ENCODE peak calls at places on chromosome 21, in seven cellular contexts. One of them, this sample, is unnamed. For H3K36me3, the result is how much of the 10 kb centered on the place peaks cover.

GRCh38 chr21:24456358-24456757 is 1150.9 kb downstream of the MRPL39 start:
- DNase-seq in HCT116: no peak
- DNase-seq in Peyer's patch: no peak
- DNase-seq in heart left ventricle: no peak
- DNase-seq in prostate gland: no peak
- DNase-seq in body of pancreas: no peak
- DNase-seq in uterus: no peak
- DNase-seq in this sample: no peak

GRCh38 chr21:23131177-23131576 is 2133.0 kb downstream of the NCAM2 start:
- DNase-seq in HCT116: no peak
- DNase-seq in Peyer's patch: no peak
- DNase-seq in heart left ventricle: no peak
- DNase-seq in prostate gland: no peak
- DNase-seq in body of pancreas: no peak
- DNase-seq in uterus: no peak
- DNase-seq in this sample: no peak

GRCh38 chr21:16181024-16181423 is 451.2 kb downstream of the USP25 start:
- DNase-seq in HCT116: no peak
- DNase-seq in Peyer's patch: no peak
- DNase-seq in heart left ventricle: no peak
- DNase-seq in prostate gland: no peak
- DNase-seq in body of pancreas: no peak
- DNase-seq in uterus: peak
- DNase-seq in this sample: no peak

GRCh38 chr21:31326478-31327247 is 17.4 kb downstream of the TIAM1 start:
- DNase-seq in HCT116: no peak
- DNase-seq in Peyer's patch: no peak
- DNase-seq in heart left ventricle: no peak
- DNase-seq in prostate gland: no peak
- DNase-seq in body of pancreas: no peak
- DNase-seq in uterus: no peak
- DNase-seq in this sample: no peak

GRCh38 chr21:41899431-41900202 is 20.5 kb upstream of the PRDM15 start:
- DNase-seq in HCT116: no peak
- DNase-seq in Peyer's patch: no peak
- DNase-seq in heart left ventricle: no peak
- DNase-seq in prostate gland: no peak
- DNase-seq in body of pancreas: no peak
- DNase-seq in uterus: no peak
- DNase-seq in this sample: no peak

GRCh38 chr21:36628096-36628495 is 70.8 kb upstream of the SIM2 start:
- DNase-seq in HCT116: no peak
- DNase-seq in Peyer's patch: no peak
- DNase-seq in heart left ventricle: no peak
- DNase-seq in prostate gland: no peak
- DNase-seq in body of pancreas: no peak
- DNase-seq in uterus: no peak
- DNase-seq in this sample: no peak

GRCh38 chr21:16162953-16163352 is 433.2 kb downstream of the USP25 start:
- DNase-seq in HCT116: no peak
- DNase-seq in Peyer's patch: no peak
- DNase-seq in heart left ventricle: no peak
- DNase-seq in prostate gland: no peak
- DNase-seq in body of pancreas: no peak
- DNase-seq in uterus: no peak
- DNase-seq in this sample: no peak

GRCh38 chr21:36079671-36080070 is 9.8 kb downstream of the CBR1 start:
- DNase-seq in HCT116: no peak
- DNase-seq in Peyer's patch: no peak
- DNase-seq in heart left ventricle: no peak
- DNase-seq in prostate gland: no peak
- DNase-seq in body of pancreas: no peak
- DNase-seq in uterus: no peak
- DNase-seq in this sample: no peak

GRCh38 chr21:29436143-29436542 is 137.4 kb downstream of the BACH1 start:
- DNase-seq in HCT116: no peak
- DNase-seq in Peyer's patch: no peak
- DNase-seq in heart left ventricle: peak
- DNase-seq in prostate gland: peak
- DNase-seq in body of pancreas: no peak
- DNase-seq in uterus: no peak
- DNase-seq in this sample: no peak

GRCh38 chr21:14740692-14741091 is 194.6 kb upstream of the SAMSN1 start:
- DNase-seq in HCT116: no peak
- DNase-seq in Peyer's patch: no peak
- DNase-seq in heart left ventricle: no peak
- DNase-seq in prostate gland: no peak
- DNase-seq in body of pancreas: no peak
- DNase-seq in uterus: no peak
- DNase-seq in this sample: no peak

GRCh38 chr21:40901690-40902089 is 54.7 kb upstream of the DSCAM start:
- DNase-seq in HCT116: no peak
- DNase-seq in Peyer's patch: no peak
- DNase-seq in heart left ventricle: peak
- DNase-seq in prostate gland: peak
- DNase-seq in body of pancreas: no peak
- DNase-seq in uterus: no peak
- DNase-seq in this sample: peak

GRCh38 chr21:44759628-44760285 is 41.9 kb downstream of the UBE2G2 start:
- DNase-seq in HCT116: no peak
- DNase-seq in Peyer's patch: no peak
- DNase-seq in heart left ventricle: no peak
- DNase-seq in prostate gland: no peak
- DNase-seq in body of pancreas: no peak
- DNase-seq in uterus: no peak
- DNase-seq in this sample: no peak

GRCh38 chr21:42146251-42146805 is 72.6 kb upstream of the ABCG1 start:
- DNase-seq in HCT116: no peak
- DNase-seq in Peyer's patch: no peak
- DNase-seq in heart left ventricle: no peak
- DNase-seq in prostate gland: no peak
- DNase-seq in body of pancreas: no peak
- DNase-seq in uterus: no peak
- DNase-seq in this sample: peak

GRCh38 chr21:34073749-34074282 is 438 bp downstream of the MRPS6 start:
- DNase-seq in HCT116: no peak
- DNase-seq in Peyer's patch: peak
- DNase-seq in heart left ventricle: peak
- DNase-seq in prostate gland: peak
- DNase-seq in body of pancreas: peak
- DNase-seq in uterus: no peak
- DNase-seq in this sample: no peak

GRCh38 chr21:34072145-34073031 is 990 bp upstream of the MRPS6 start:
- DNase-seq in HCT116: no peak
- DNase-seq in Peyer's patch: no peak
- DNase-seq in heart left ventricle: no peak
- DNase-seq in prostate gland: peak
- DNase-seq in body of pancreas: peak
- DNase-seq in uterus: no peak
- DNase-seq in this sample: peak

GRCh38 chr21:34074283-34075098 is 1.1 kb downstream of the MRPS6 start:
- DNase-seq in HCT116: no peak
- DNase-seq in Peyer's patch: no peak
- DNase-seq in heart left ventricle: no peak
- DNase-seq in prostate gland: no peak
- DNase-seq in body of pancreas: peak
- DNase-seq in uterus: no peak
- DNase-seq in this sample: no peak

GRCh38 chr21:34071683-34072082 is 1.7 kb upstream of the MRPS6 start:
- DNase-seq in HCT116: no peak
- DNase-seq in Peyer's patch: no peak
- DNase-seq in heart left ventricle: no peak
- DNase-seq in prostate gland: no peak
- DNase-seq in body of pancreas: no peak
- DNase-seq in uterus: no peak
- DNase-seq in this sample: no peak

GRCh38 chr21:34073032-34073748 is at the start of the genes MRPS6 and SLC5A3:
- DNase-seq in HCT116: peak
- DNase-seq in Peyer's patch: peak
- DNase-seq in heart left ventricle: peak
- DNase-seq in prostate gland: peak
- DNase-seq in body of pancreas: peak
- DNase-seq in uterus: peak
- DNase-seq in this sample: peak
- TF ChIP-seq POLR2A in HCT116: peak
- TF ChIP-seq POLR2A in Peyer's patch: peak
- TF ChIP-seq POLR2A in heart left ventricle: peak
- TF ChIP-seq POLR2A in prostate gland: peak
- TF ChIP-seq POLR2A in body of pancreas: peak
- TF ChIP-seq POLR2A in uterus: peak
- TF ChIP-seq POLR2A in this sample: peak

GRCh38 chr21:28283652-28284490 is 708.8 kb downstream of the LTN1 start:
- DNase-seq in HCT116: no peak
- DNase-seq in Peyer's patch: no peak
- DNase-seq in heart left ventricle: peak
- DNase-seq in prostate gland: no peak
- DNase-seq in body of pancreas: peak
- DNase-seq in uterus: no peak
- DNase-seq in this sample: no peak
- H3K4me3 ChIP-seq in HCT116: no peak
- H3K4me3 ChIP-seq in Peyer's patch: no peak
- H3K4me3 ChIP-seq in heart left ventricle: no peak
- H3K4me3 ChIP-seq in prostate gland: no peak
- H3K4me3 ChIP-seq in body of pancreas: no peak
- H3K4me3 ChIP-seq in uterus: no peak
- H3K4me3 ChIP-seq in this sample: no peak

DNA sequence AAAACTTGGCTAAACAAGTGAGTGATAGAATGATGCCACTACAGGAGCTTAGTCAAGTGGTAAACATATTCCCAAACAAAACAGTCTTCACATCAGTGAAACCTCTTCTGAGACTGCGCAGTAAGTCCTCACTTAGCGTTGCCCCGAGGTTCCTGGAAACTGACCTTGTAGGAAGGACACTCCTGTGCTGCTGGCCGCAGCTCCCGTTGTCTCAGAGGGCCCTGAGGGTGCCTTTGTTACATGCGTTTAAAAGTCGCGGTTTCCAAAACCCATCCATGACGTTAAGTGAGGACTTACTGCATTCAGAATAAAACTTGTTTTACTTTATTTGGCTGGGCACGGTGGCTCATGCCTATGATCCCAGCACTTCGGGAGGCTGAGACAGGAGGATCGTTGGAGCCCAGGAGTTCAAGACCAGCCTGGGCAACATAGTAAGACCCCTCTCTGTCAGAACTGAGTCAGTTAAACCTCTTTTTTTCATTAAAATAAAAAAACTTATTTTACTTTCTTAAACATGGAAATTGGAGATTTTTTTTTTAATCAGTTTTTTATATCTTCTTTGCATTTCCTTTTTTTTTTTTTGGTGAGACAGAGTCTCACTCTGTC is 36.0 kb upstream of the DIP2A start:
- DNase-seq in HCT116: no peak
- DNase-seq in Peyer's patch: no peak
- DNase-seq in heart left ventricle: no peak
- DNase-seq in prostate gland: no peak
- DNase-seq in body of pancreas: no peak
- DNase-seq in uterus: no peak
- DNase-seq in this sample: no peak
- H3K36me3 ChIP-seq in HCT116: under half
- H3K36me3 ChIP-seq in Peyer's patch: half or more
- H3K36me3 ChIP-seq in heart left ventricle: half or more
- H3K36me3 ChIP-seq in prostate gland: under half
- H3K36me3 ChIP-seq in body of pancreas: under half
- H3K36me3 ChIP-seq in uterus: under half
- H3K36me3 ChIP-seq in this sample: under half

GRCh38 chr21:34822957-34823356 is 154.2 kb downstream of the CLIC6 start:
- DNase-seq in HCT116: no peak
- DNase-seq in Peyer's patch: no peak
- DNase-seq in heart left ventricle: no peak
- DNase-seq in prostate gland: no peak
- DNase-seq in body of pancreas: no peak
- DNase-seq in uterus: no peak
- DNase-seq in this sample: no peak
- TF ChIP-seq POLR2A in HCT116: no peak
- TF ChIP-seq POLR2A in Peyer's patch: no peak
- TF ChIP-seq POLR2A in heart left ventricle: no peak
- TF ChIP-seq POLR2A in prostate gland: no peak
- TF ChIP-seq POLR2A in body of pancreas: no peak
- TF ChIP-seq POLR2A in uterus: no peak
- TF ChIP-seq POLR2A in this sample: no peak

DNA sequence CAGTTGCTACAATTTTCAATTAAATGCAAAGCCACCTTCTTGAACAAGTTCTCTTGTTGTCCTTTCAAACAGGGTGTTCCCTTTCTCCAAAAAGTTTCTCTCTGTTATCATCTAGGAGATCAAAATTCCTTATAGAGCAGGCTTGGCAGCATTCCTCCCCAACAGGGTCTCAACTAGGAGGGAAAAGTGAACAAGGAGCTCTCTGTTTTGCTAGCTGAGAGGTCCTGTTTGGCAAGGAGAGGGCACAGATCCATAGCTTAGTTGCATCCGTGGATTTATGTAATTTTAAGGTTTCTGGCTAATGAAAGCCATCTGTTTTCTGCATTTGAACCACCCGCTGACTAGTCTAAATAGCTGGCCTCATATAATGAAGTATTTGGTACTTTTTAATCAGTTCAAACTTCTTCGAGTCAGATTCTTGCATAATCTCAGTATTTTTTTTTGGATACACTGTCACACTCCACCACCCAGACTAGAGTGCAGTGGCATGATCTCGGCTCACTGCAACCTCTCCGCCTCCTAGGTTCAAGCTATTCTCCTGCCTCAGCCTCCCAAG is 54.0 kb downstream of the APP start:
- DNase-seq in HCT116: no peak
- DNase-seq in Peyer's patch: no peak
- DNase-seq in heart left ventricle: no peak
- DNase-seq in prostate gland: peak
- DNase-seq in body of pancreas: peak
- DNase-seq in uterus: no peak
- DNase-seq in this sample: no peak
- H3K4me3 ChIP-seq in HCT116: no peak
- H3K4me3 ChIP-seq in Peyer's patch: no peak
- H3K4me3 ChIP-seq in heart left ventricle: no peak
- H3K4me3 ChIP-seq in prostate gland: no peak
- H3K4me3 ChIP-seq in body of pancreas: no peak
- H3K4me3 ChIP-seq in uterus: no peak
- H3K4me3 ChIP-seq in this sample: peak

DNA sequence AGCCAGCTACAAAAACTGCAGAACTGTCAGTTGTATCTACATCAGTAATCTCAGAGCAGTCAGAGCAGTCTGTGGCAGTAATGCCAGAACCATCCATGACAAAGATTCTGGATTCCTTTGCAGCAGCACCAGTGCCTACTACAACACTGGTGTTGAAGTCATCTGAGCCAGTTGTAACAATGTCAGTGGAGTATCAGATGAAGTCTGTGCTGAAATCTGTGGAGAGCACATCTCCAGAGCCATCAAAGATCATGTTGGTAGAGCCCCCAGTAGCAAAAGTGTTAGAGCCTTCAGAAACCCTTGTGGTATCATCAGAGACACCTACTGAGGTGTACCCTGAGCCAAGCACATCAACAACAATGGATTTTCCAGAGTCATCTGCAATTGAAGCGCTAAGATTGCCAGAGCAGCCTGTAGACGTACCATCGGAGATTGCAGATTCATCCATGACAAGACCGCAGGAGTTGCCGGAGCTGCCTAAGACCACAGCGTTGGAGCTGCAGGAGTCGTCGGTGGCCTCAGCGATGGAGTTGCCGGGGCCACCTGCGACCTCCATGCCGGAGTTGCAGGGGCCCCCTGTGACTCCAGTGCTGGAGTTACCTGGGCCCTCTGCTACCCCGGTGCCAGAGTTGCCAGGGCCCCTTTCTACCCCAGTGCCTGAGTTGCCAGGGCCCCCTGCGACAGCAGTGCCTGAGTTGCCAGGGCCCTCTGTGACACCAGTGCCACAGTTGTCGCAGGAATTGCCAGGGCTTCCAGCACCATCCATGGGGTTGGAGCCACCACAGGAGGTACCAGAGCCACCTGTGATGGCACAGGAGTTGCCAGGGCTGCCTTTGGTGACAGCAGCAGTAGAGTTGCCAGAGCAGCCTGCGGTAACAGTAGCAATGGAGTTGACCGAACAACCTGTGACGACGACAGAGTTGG is 7.3 kb downstream of the SON start:
- DNase-seq in HCT116: no peak
- DNase-seq in Peyer's patch: no peak
- DNase-seq in heart left ventricle: no peak
- DNase-seq in prostate gland: no peak
- DNase-seq in body of pancreas: no peak
- DNase-seq in uterus: no peak
- DNase-seq in this sample: no peak
- H3K36me3 ChIP-seq in HCT116: half or more
- H3K36me3 ChIP-seq in Peyer's patch: half or more
- H3K36me3 ChIP-seq in heart left ventricle: half or more
- H3K36me3 ChIP-seq in prostate gland: under half
- H3K36me3 ChIP-seq in body of pancreas: half or more
- H3K36me3 ChIP-seq in uterus: under half
- H3K36me3 ChIP-seq in this sample: under half